ENCODE peak calls at places on chromosomes 1 and 21, in six cellular contexts. One of them, this sample, is unnamed.

GRCh38 chr1:6870086-6870485 is 84.8 kb downstream of the CAMTA1 start:
- DNase-seq in sigmoid colon: no peak
- DNase-seq in Daoy: no peak
- DNase-seq in GM12891: no peak
- DNase-seq in stimulated activated CD4-positive, alpha-beta T cell treated with anti-CD3 and anti-CD28 coated beads, Interleukin-1b, Interleukin-23, amount 100 ng/mL, for 4 hours: no peak
- DNase-seq in NCI-H2081 treated with DMSO at 0.1 percent for 48 hours: no peak
- DNase-seq in this sample: no peak

GRCh38 chr1:67314696-67315095 is 7.0 kb downstream of the IL12RB2 start:
- DNase-seq in sigmoid colon: no peak
- DNase-seq in Daoy: no peak
- DNase-seq in GM12891: no peak
- DNase-seq in stimulated activated CD4-positive, alpha-beta T cell treated with anti-CD3 and anti-CD28 coated beads, Interleukin-1b, Interleukin-23, amount 100 ng/mL, for 4 hours: no peak
- DNase-seq in NCI-H2081 treated with DMSO at 0.1 percent for 48 hours: no peak
- DNase-seq in this sample: no peak

GRCh38 chr1:26786437-26787380 is 1.0 kb upstream of the PIGV start:
- DNase-seq in sigmoid colon: peak; percentile 90
- DNase-seq in Daoy: peak; percentile 85
- DNase-seq in GM12891: peak; percentile 48
- DNase-seq in stimulated activated CD4-positive, alpha-beta T cell treated with anti-CD3 and anti-CD28 coated beads, Interleukin-1b, Interleukin-23, amount 100 ng/mL, for 4 hours: no peak
- DNase-seq in NCI-H2081 treated with DMSO at 0.1 percent for 48 hours: no peak
- DNase-seq in this sample: no peak

GRCh38 chr1:11767932-11768704 is 6.1 kb downstream of the C1orf167 start:
- DNase-seq in sigmoid colon: no peak
- DNase-seq in Daoy: no peak
- DNase-seq in GM12891: no peak
- DNase-seq in stimulated activated CD4-positive, alpha-beta T cell treated with anti-CD3 and anti-CD28 coated beads, Interleukin-1b, Interleukin-23, amount 100 ng/mL, for 4 hours: no peak
- DNase-seq in NCI-H2081 treated with DMSO at 0.1 percent for 48 hours: no peak
- DNase-seq in this sample: no peak

GRCh38 chr21:14773777-14774345 is 227.7 kb upstream of the SAMSN1 start:
- DNase-seq in sigmoid colon: peak; percentile 65
- DNase-seq in Daoy: no peak
- DNase-seq in GM12891: no peak
- DNase-seq in stimulated activated CD4-positive, alpha-beta T cell treated with anti-CD3 and anti-CD28 coated beads, Interleukin-1b, Interleukin-23, amount 100 ng/mL, for 4 hours: peak; percentile 49
- DNase-seq in NCI-H2081 treated with DMSO at 0.1 percent for 48 hours: no peak
- DNase-seq in this sample: peak; percentile 21

GRCh38 chr1:39701092-39701460 is 9.8 kb upstream of the HPCAL4 start:
- DNase-seq in sigmoid colon: no peak
- DNase-seq in Daoy: peak; percentile 41
- DNase-seq in GM12891: no peak
- DNase-seq in stimulated activated CD4-positive, alpha-beta T cell treated with anti-CD3 and anti-CD28 coated beads, Interleukin-1b, Interleukin-23, amount 100 ng/mL, for 4 hours: no peak
- DNase-seq in NCI-H2081 treated with DMSO at 0.1 percent for 48 hours: no peak
- DNase-seq in this sample: no peak

GRCh38 chr1:229812148-229812547 is 186.1 kb downstream of the URB2 start:
- DNase-seq in sigmoid colon: no peak
- DNase-seq in Daoy: no peak
- DNase-seq in GM12891: no peak
- DNase-seq in stimulated activated CD4-positive, alpha-beta T cell treated with anti-CD3 and anti-CD28 coated beads, Interleukin-1b, Interleukin-23, amount 100 ng/mL, for 4 hours: no peak
- DNase-seq in NCI-H2081 treated with DMSO at 0.1 percent for 48 hours: no peak
- DNase-seq in this sample: no peak

GRCh38 chr1:185284533-185285244 is 32.4 kb downstream of the IVNS1ABP start:
- DNase-seq in sigmoid colon: no peak
- DNase-seq in Daoy: no peak
- DNase-seq in GM12891: no peak
- DNase-seq in stimulated activated CD4-positive, alpha-beta T cell treated with anti-CD3 and anti-CD28 coated beads, Interleukin-1b, Interleukin-23, amount 100 ng/mL, for 4 hours: no peak
- DNase-seq in NCI-H2081 treated with DMSO at 0.1 percent for 48 hours: no peak
- DNase-seq in this sample: no peak

GRCh38 chr1:218384576-218384975 is 39.4 kb downstream of the TGFB2 start:
- DNase-seq in sigmoid colon: no peak
- DNase-seq in Daoy: peak; percentile 75
- DNase-seq in GM12891: no peak
- DNase-seq in stimulated activated CD4-positive, alpha-beta T cell treated with anti-CD3 and anti-CD28 coated beads, Interleukin-1b, Interleukin-23, amount 100 ng/mL, for 4 hours: no peak
- DNase-seq in NCI-H2081 treated with DMSO at 0.1 percent for 48 hours: no peak
- DNase-seq in this sample: no peak

GRCh38 chr1:109827466-109827865 is 63.7 kb upstream of the EPS8L3 start:
- DNase-seq in sigmoid colon: no peak
- DNase-seq in Daoy: peak; percentile 57
- DNase-seq in GM12891: no peak
- DNase-seq in stimulated activated CD4-positive, alpha-beta T cell treated with anti-CD3 and anti-CD28 coated beads, Interleukin-1b, Interleukin-23, amount 100 ng/mL, for 4 hours: no peak
- DNase-seq in NCI-H2081 treated with DMSO at 0.1 percent for 48 hours: no peak
- DNase-seq in this sample: no peak